ENCODE peak calls at places on chromosomes 1 and 21, in ten cellular contexts. One of them, this sample, is unnamed.

GRCh38 chr1:236416165-236416564 is 22.1 kb downstream of the EDARADD start:
- DNase-seq in upper lobe of right lung: no peak
- DNase-seq in IMR-90: no peak
- DNase-seq in RWPE2: no peak
- DNase-seq in tibial nerve: no peak
- DNase-seq in cardiac fibroblast: no peak
- DNase-seq in endothelial cell: no peak
- DNase-seq in dorsolateral prefrontal cortex: no peak
- DNase-seq in pancreas: no peak
- DNase-seq in GM23338: no peak
- DNase-seq in this sample: no peak

GRCh38 chr1:41020654-41021053 is 871 bp downstream of the SLFNL1 start:
- DNase-seq in GM23338: no peak
- DNase-seq in RWPE2: no peak
- DNase-seq in IMR-90: no peak
- DNase-seq in endothelial cell: no peak
- DNase-seq in tibial nerve: no peak
- DNase-seq in dorsolateral prefrontal cortex: no peak
- DNase-seq in pancreas: no peak
- DNase-seq in cardiac fibroblast: no peak
- DNase-seq in upper lobe of right lung: peak; percentile 79
- DNase-seq in this sample: no peak

GRCh38 chr1:44810101-44810761 is 1.9 kb downstream of the BTBD19 start:
- DNase-seq in RWPE2: no peak
- DNase-seq in IMR-90: no peak
- DNase-seq in dorsolateral prefrontal cortex: peak; percentile 58
- DNase-seq in tibial nerve: peak; percentile 43
- DNase-seq in pancreas: peak; percentile 70
- DNase-seq in endothelial cell: no peak
- DNase-seq in upper lobe of right lung: peak; percentile 89
- DNase-seq in GM23338: no peak
- DNase-seq in cardiac fibroblast: no peak
- DNase-seq in this sample: no peak

GRCh38 chr1:67816096-67816493 is 17.2 kb downstream of the GNG12 start:
- DNase-seq in upper lobe of right lung: no peak
- DNase-seq in GM23338: no peak
- DNase-seq in endothelial cell: no peak
- DNase-seq in RWPE2: no peak
- DNase-seq in pancreas: no peak
- DNase-seq in tibial nerve: no peak
- DNase-seq in IMR-90: no peak
- DNase-seq in cardiac fibroblast: no peak
- DNase-seq in dorsolateral prefrontal cortex: no peak
- DNase-seq in this sample: no peak

GRCh38 chr1:32220746-32221580 is 1.2 kb downstream of the TMEM234 start:
- DNase-seq in IMR-90: no peak
- DNase-seq in GM23338: no peak
- DNase-seq in pancreas: no peak
- DNase-seq in cardiac fibroblast: no peak
- DNase-seq in tibial nerve: no peak
- DNase-seq in upper lobe of right lung: no peak
- DNase-seq in dorsolateral prefrontal cortex: no peak
- DNase-seq in RWPE2: no peak
- DNase-seq in endothelial cell: no peak
- DNase-seq in this sample: no peak

GRCh38 chr1:115351143-115351542 is 13.1 kb upstream of the NGF start:
- DNase-seq in RWPE2: no peak
- DNase-seq in IMR-90: no peak
- DNase-seq in dorsolateral prefrontal cortex: no peak
- DNase-seq in GM23338: no peak
- DNase-seq in pancreas: no peak
- DNase-seq in tibial nerve: no peak
- DNase-seq in upper lobe of right lung: no peak
- DNase-seq in cardiac fibroblast: no peak
- DNase-seq in endothelial cell: no peak
- DNase-seq in this sample: no peak

GRCh38 chr1:101314244-101314643 is 77.4 kb downstream of the S1PR1 start:
- DNase-seq in pancreas: no peak
- DNase-seq in upper lobe of right lung: no peak
- DNase-seq in tibial nerve: no peak
- DNase-seq in endothelial cell: no peak
- DNase-seq in RWPE2: no peak
- DNase-seq in GM23338: no peak
- DNase-seq in dorsolateral prefrontal cortex: no peak
- DNase-seq in cardiac fibroblast: peak; percentile 64
- DNase-seq in IMR-90: peak; percentile 62
- DNase-seq in this sample: no peak

GRCh38 chr1:53558916-53559315 is 99.7 kb downstream of the DMRTB1 start:
- DNase-seq in endothelial cell: no peak
- DNase-seq in dorsolateral prefrontal cortex: no peak
- DNase-seq in upper lobe of right lung: peak; percentile 21
- DNase-seq in GM23338: no peak
- DNase-seq in RWPE2: no peak
- DNase-seq in tibial nerve: no peak
- DNase-seq in cardiac fibroblast: no peak
- DNase-seq in pancreas: no peak
- DNase-seq in IMR-90: no peak
- DNase-seq in this sample: no peak

GRCh38 chr1:174815036-174815435 is 184.7 kb upstream of the CACYBP start:
- DNase-seq in dorsolateral prefrontal cortex: no peak
- DNase-seq in pancreas: no peak
- DNase-seq in GM23338: no peak
- DNase-seq in endothelial cell: no peak
- DNase-seq in cardiac fibroblast: peak; percentile 68
- DNase-seq in tibial nerve: no peak
- DNase-seq in RWPE2: peak; percentile 49
- DNase-seq in IMR-90: peak; percentile 74
- DNase-seq in upper lobe of right lung: no peak
- DNase-seq in this sample: no peak

GRCh38 chr1:62384276-62385005 is 52.4 kb upstream of the USP1 start:
- DNase-seq in tibial nerve: no peak
- DNase-seq in GM23338: no peak
- DNase-seq in RWPE2: no peak
- DNase-seq in endothelial cell: no peak
- DNase-seq in dorsolateral prefrontal cortex: no peak
- DNase-seq in pancreas: peak; percentile 6
- DNase-seq in IMR-90: peak; percentile 86
- DNase-seq in cardiac fibroblast: peak; percentile 89
- DNase-seq in upper lobe of right lung: no peak
- DNase-seq in this sample: no peak

GRCh38 chr1:89681045-89681729 is 48.3 kb downstream of the LRRC8C start:
- DNase-seq in IMR-90: no peak
- DNase-seq in endothelial cell: no peak
- DNase-seq in cardiac fibroblast: no peak
- DNase-seq in RWPE2: no peak
- DNase-seq in pancreas: no peak
- DNase-seq in upper lobe of right lung: no peak
- DNase-seq in tibial nerve: no peak
- DNase-seq in dorsolateral prefrontal cortex: no peak
- DNase-seq in GM23338: no peak
- DNase-seq in this sample: no peak

GRCh38 chr1:61708953-61709907 is 15.7 kb downstream of the TM2D1 start:
- DNase-seq in cardiac fibroblast: peak; percentile 22
- DNase-seq in IMR-90: peak; percentile 31
- DNase-seq in GM23338: no peak
- DNase-seq in pancreas: no peak
- DNase-seq in endothelial cell: no peak
- DNase-seq in tibial nerve: no peak
- DNase-seq in RWPE2: no peak
- DNase-seq in upper lobe of right lung: no peak
- DNase-seq in dorsolateral prefrontal cortex: no peak
- DNase-seq in this sample: no peak

GRCh38 chr1:61591316-61591715 is 133.6 kb downstream of the TM2D1 start:
- DNase-seq in cardiac fibroblast: no peak
- DNase-seq in GM23338: no peak
- DNase-seq in RWPE2: no peak
- DNase-seq in pancreas: no peak
- DNase-seq in IMR-90: no peak
- DNase-seq in dorsolateral prefrontal cortex: no peak
- DNase-seq in endothelial cell: no peak
- DNase-seq in upper lobe of right lung: no peak
- DNase-seq in tibial nerve: no peak
- DNase-seq in this sample: no peak

GRCh38 chr1:156160744-156161181 is 7.4 kb downstream of the SEMA4A start:
- DNase-seq in endothelial cell: peak; percentile 61
- DNase-seq in dorsolateral prefrontal cortex: peak; percentile 77
- DNase-seq in pancreas: peak; percentile 66
- DNase-seq in cardiac fibroblast: peak; percentile 53
- DNase-seq in upper lobe of right lung: peak; percentile 80
- DNase-seq in RWPE2: no peak
- DNase-seq in tibial nerve: peak; percentile 82
- DNase-seq in GM23338: peak; percentile 91
- DNase-seq in IMR-90: peak; percentile 58
- DNase-seq in this sample: peak; percentile 66

GRCh38 chr1:87473203-87473661 is 144.6 kb downstream of the LMO4 start:
- DNase-seq in endothelial cell: no peak
- DNase-seq in upper lobe of right lung: no peak
- DNase-seq in pancreas: no peak
- DNase-seq in RWPE2: no peak
- DNase-seq in dorsolateral prefrontal cortex: no peak
- DNase-seq in tibial nerve: no peak
- DNase-seq in IMR-90: no peak
- DNase-seq in GM23338: peak; percentile 23
- DNase-seq in cardiac fibroblast: peak; percentile 26
- DNase-seq in this sample: no peak

GRCh38 chr21:23127973-23128372 is 2129.8 kb downstream of the NCAM2 start:
- DNase-seq in dorsolateral prefrontal cortex: no peak
- DNase-seq in pancreas: no peak
- DNase-seq in RWPE2: no peak
- DNase-seq in cardiac fibroblast: no peak
- DNase-seq in IMR-90: no peak
- DNase-seq in tibial nerve: no peak
- DNase-seq in endothelial cell: no peak
- DNase-seq in upper lobe of right lung: no peak
- DNase-seq in GM23338: peak; percentile 66
- DNase-seq in this sample: no peak

GRCh38 chr1:26360051-26360806 is 6.3 kb upstream of the CRYBG2 start:
- DNase-seq in GM23338: peak; percentile 88
- DNase-seq in cardiac fibroblast: no peak
- DNase-seq in upper lobe of right lung: no peak
- DNase-seq in tibial nerve: no peak
- DNase-seq in IMR-90: no peak
- DNase-seq in endothelial cell: no peak
- DNase-seq in dorsolateral prefrontal cortex: no peak
- DNase-seq in pancreas: no peak
- DNase-seq in RWPE2: no peak
- DNase-seq in this sample: peak; percentile 39

GRCh38 chr1:225454067-225454618 is 26.3 kb upstream of the LBR start:
- DNase-seq in dorsolateral prefrontal cortex: no peak
- DNase-seq in cardiac fibroblast: peak; percentile 55
- DNase-seq in upper lobe of right lung: no peak
- DNase-seq in RWPE2: no peak
- DNase-seq in IMR-90: peak; percentile 31
- DNase-seq in endothelial cell: no peak
- DNase-seq in tibial nerve: no peak
- DNase-seq in pancreas: no peak
- DNase-seq in GM23338: no peak
- DNase-seq in this sample: no peak

GRCh38 chr1:53582211-53583020 is 123.2 kb downstream of the DMRTB1 start:
- DNase-seq in cardiac fibroblast: no peak
- DNase-seq in endothelial cell: no peak
- DNase-seq in GM23338: no peak
- DNase-seq in IMR-90: no peak
- DNase-seq in tibial nerve: no peak
- DNase-seq in dorsolateral prefrontal cortex: peak; percentile 17
- DNase-seq in pancreas: peak; percentile 9
- DNase-seq in upper lobe of right lung: peak; percentile 31
- DNase-seq in RWPE2: peak; percentile 19
- DNase-seq in this sample: no peak

GRCh38 chr1:66652556-66652955 is 99.7 kb upstream of the DYNLT5 start:
- DNase-seq in GM23338: peak; percentile 5
- DNase-seq in IMR-90: peak; percentile 14
- DNase-seq in tibial nerve: no peak
- DNase-seq in pancreas: no peak
- DNase-seq in upper lobe of right lung: no peak
- DNase-seq in RWPE2: no peak
- DNase-seq in endothelial cell: no peak
- DNase-seq in dorsolateral prefrontal cortex: no peak
- DNase-seq in cardiac fibroblast: peak; percentile 9
- DNase-seq in this sample: no peak
- TF ChIP-seq CTCF in GM23338: no peak
- TF ChIP-seq CTCF in IMR-90: no peak
- TF ChIP-seq CTCF in tibial nerve: no peak
- TF ChIP-seq CTCF in pancreas: no peak
- TF ChIP-seq CTCF in upper lobe of right lung: no peak
- TF ChIP-seq CTCF in RWPE2: no peak
- TF ChIP-seq CTCF in endothelial cell: no peak
- TF ChIP-seq CTCF in dorsolateral prefrontal cortex: no peak
- TF ChIP-seq CTCF in cardiac fibroblast: no peak
- TF ChIP-seq CTCF in this sample: no peak

DNA sequence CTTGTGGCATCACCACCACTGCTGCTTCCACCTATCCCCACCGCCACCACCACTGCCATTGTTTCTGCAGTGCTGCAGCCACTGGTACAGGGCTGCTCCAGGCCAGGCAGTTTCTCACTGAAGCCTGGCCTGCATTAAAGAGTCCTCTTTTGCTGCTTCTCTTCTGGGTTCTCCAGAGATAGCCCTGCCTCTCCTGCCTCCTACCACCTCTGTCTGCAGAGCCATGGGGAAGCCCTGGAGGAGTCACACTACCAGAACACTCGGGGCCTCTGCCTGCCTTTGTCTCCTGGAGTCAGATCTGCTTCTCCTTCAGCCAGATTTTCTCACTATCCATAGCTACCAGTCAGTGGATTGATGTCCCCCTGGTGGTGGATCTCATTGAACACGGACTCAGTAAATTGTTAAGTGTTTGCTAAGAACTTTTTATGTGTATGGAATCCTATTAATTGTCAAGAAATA is 37.7 kb upstream of the DDAH1 start:
- DNase-seq in tibial nerve: peak; percentile 17
- DNase-seq in GM23338: peak; percentile 90
- DNase-seq in endothelial cell: peak; percentile 54
- DNase-seq in cardiac fibroblast: peak; percentile 86
- DNase-seq in upper lobe of right lung: no peak
- DNase-seq in pancreas: peak; percentile 56
- DNase-seq in dorsolateral prefrontal cortex: no peak
- DNase-seq in RWPE2: no peak
- DNase-seq in IMR-90: peak; percentile 85
- DNase-seq in this sample: peak; percentile 40
- TF ChIP-seq CTCF in tibial nerve: peak; percentile 43
- TF ChIP-seq CTCF in GM23338: peak; percentile 81
- TF ChIP-seq CTCF in endothelial cell: peak; percentile 82
- TF ChIP-seq CTCF in cardiac fibroblast: peak; percentile 65
- TF ChIP-seq CTCF in upper lobe of right lung: peak; percentile 56
- TF ChIP-seq CTCF in pancreas: peak; percentile 49
- TF ChIP-seq CTCF in dorsolateral prefrontal cortex: peak; percentile 26
- TF ChIP-seq CTCF in RWPE2: peak; percentile 50
- TF ChIP-seq CTCF in IMR-90: peak; percentile 64
- TF ChIP-seq CTCF in this sample: peak; percentile 78

GRCh38 chr1:55860816-55861519 is 645.8 kb upstream of the USP24 start:
- DNase-seq in pancreas: no peak
- DNase-seq in upper lobe of right lung: no peak
- DNase-seq in endothelial cell: peak; percentile 25
- DNase-seq in RWPE2: no peak
- DNase-seq in dorsolateral prefrontal cortex: no peak
- DNase-seq in GM23338: peak; percentile 54
- DNase-seq in IMR-90: peak; percentile 17
- DNase-seq in tibial nerve: no peak
- DNase-seq in cardiac fibroblast: peak; percentile 17
- DNase-seq in this sample: no peak
- TF ChIP-seq CTCF in pancreas: no peak
- TF ChIP-seq CTCF in upper lobe of right lung: no peak
- TF ChIP-seq CTCF in endothelial cell: no peak
- TF ChIP-seq CTCF in RWPE2: no peak
- TF ChIP-seq CTCF in dorsolateral prefrontal cortex: no peak
- TF ChIP-seq CTCF in GM23338: peak; percentile 56
- TF ChIP-seq CTCF in IMR-90: no peak
- TF ChIP-seq CTCF in tibial nerve: no peak
- TF ChIP-seq CTCF in cardiac fibroblast: no peak
- TF ChIP-seq CTCF in this sample: no peak

GRCh38 chr1:27635410-27636142 is 591 bp upstream of the FGR start:
- DNase-seq in pancreas: no peak
- DNase-seq in upper lobe of right lung: no peak
- DNase-seq in endothelial cell: no peak
- DNase-seq in IMR-90: no peak
- DNase-seq in GM23338: no peak
- DNase-seq in cardiac fibroblast: no peak
- DNase-seq in tibial nerve: no peak
- DNase-seq in dorsolateral prefrontal cortex: no peak
- DNase-seq in RWPE2: no peak
- DNase-seq in this sample: no peak
- TF ChIP-seq CTCF in pancreas: no peak
- TF ChIP-seq CTCF in upper lobe of right lung: no peak
- TF ChIP-seq CTCF in endothelial cell: no peak
- TF ChIP-seq CTCF in IMR-90: no peak
- TF ChIP-seq CTCF in GM23338: no peak
- TF ChIP-seq CTCF in cardiac fibroblast: no peak
- TF ChIP-seq CTCF in tibial nerve: no peak
- TF ChIP-seq CTCF in dorsolateral prefrontal cortex: no peak
- TF ChIP-seq CTCF in RWPE2: no peak
- TF ChIP-seq CTCF in this sample: no peak

This sample was measured in neural crest cell.